ENCODE peak calls at places on chromosomes 5 and 9, in five cellular contexts. A, C, E, Q and X are unnamed samples. For H3K36me3, the result is how much of the 10 kb centered on the place peaks cover.

GRCh38 chr9:10785255-10785654 is 172.5 kb upstream of the PTPRD start:
- DNase-seq in A (no peak), C (no peak), E (no peak), Q (no peak), X (peak)

GRCh38 chr5:153456354-153456753 is 34.1 kb upstream of the GRIA1 start:
- DNase-seq in A (no peak), C (no peak), E (no peak), Q (no peak), X (peak)

GRCh38 chr5:111227805-111228204 is 3.6 kb downstream of the CAMK4 start:
- DNase-seq in A (no peak), C (peak), E (no peak), Q (peak), X (peak)

GRCh38 chr5:181280251-181280762 is 19.4 kb upstream of the TRIM52 start:
- DNase-seq in A (no peak), C (no peak), E (no peak), Q (no peak), X (no peak)

GRCh38 chr5:97400537-97400936 is 217.5 kb upstream of the RIOK2 start:
- DNase-seq in A (no peak), C (no peak), E (no peak), Q (no peak), X (peak)

GRCh38 chr9:76180541-76180940 is 213.7 kb downstream of the RFK start:
- DNase-seq in A (peak), C (peak), E (no peak), Q (no peak), X (peak)

GRCh38 chr9:93136011-93136440 is 2.0 kb upstream of the NINJ1 start:
- DNase-seq in A (peak), C (no peak), E (peak), Q (no peak), X (no peak)

GRCh38 chr5:133653602-133653995 is 41.3 kb upstream of the FSTL4 start:
- DNase-seq in A (no peak), C (no peak), E (no peak), Q (no peak), X (no peak)

GRCh38 chr5:158640581-158640980 is 459.1 kb downstream of the EBF1 start:
- DNase-seq in A (peak), C (peak), E (no peak), Q (no peak), X (peak)

GRCh38 chr9:110875275-110875674 is 163.0 kb downstream of the LPAR1 start:
- DNase-seq in A (no peak), C (no peak), E (peak), Q (no peak), X (no peak)

GRCh38 chr5:140569197-140569596 is 4.6 kb downstream of the SLC35A4 start:
- DNase-seq in A (no peak), C (no peak), E (peak), Q (no peak), X (no peak)

GRCh38 chr5:179780343-179780742 is 13.4 kb upstream of the LTC4S start:
- DNase-seq in A (no peak), C (no peak), E (peak), Q (no peak), X (no peak)

GRCh38 chr9:16112116-16112515 is 559.3 kb downstream of the CCDC171 start:
- DNase-seq in A (no peak), C (peak), E (no peak), Q (no peak), X (no peak)

GRCh38 chr9:73548201-73548600 is 396.5 kb downstream of the ANXA1 start:
- DNase-seq in A (no peak), C (no peak), E (no peak), Q (no peak), X (no peak)

GRCh38 chr9:79341561-79341960 is 230.2 kb upstream of the TLE4 start:
- DNase-seq in A (no peak), C (no peak), E (no peak), Q (no peak), X (no peak)

GRCh38 chr5:127919006-127919796 is 164.4 kb upstream of the SLC12A2 start:
- DNase-seq in A (no peak), C (no peak), E (no peak), Q (no peak), X (no peak)

GRCh38 chr5:140190868-140191209 is 15.9 kb downstream of the CYSTM1 start:
- DNase-seq in A (no peak), C (no peak), E (no peak), Q (no peak), X (no peak)

GRCh38 chr5:143083006-143083405 is 312.8 kb downstream of the ARHGAP26 start:
- DNase-seq in A (no peak), C (no peak), E (no peak), Q (no peak), X (peak)

GRCh38 chr5:175741556-175741955 is 83.7 kb downstream of the HRH2 start:
- DNase-seq in A (no peak), C (peak), E (no peak), Q (no peak), X (no peak)

GRCh38 chr5:135505973-135506372 is 29.8 kb downstream of the NEUROG1 start:
- DNase-seq in A (no peak), C (no peak), E (no peak), Q (no peak), X (peak)

GRCh38 chr5:81850494-81850893 is 99.6 kb upstream of the SSBP2 start:
- DNase-seq in A (no peak), C (no peak), E (no peak), Q (no peak), X (no peak)

GRCh38 chr9:109320338-109320733 is 523 bp downstream of the EPB41L4B start:
- DNase-seq in A (no peak), C (peak), E (no peak), Q (no peak), X (no peak)

GRCh38 chr5:113233606-113234005 is 201.2 kb downstream of the TSSK1B start:
- DNase-seq in A (no peak), C (no peak), E (no peak), Q (no peak), X (no peak)

GRCh38 chr5:74766348-74766886 is 500 bp downstream of the GFM2 start:
- DNase-seq in A (no peak), C (peak), E (no peak), Q (no peak), X (peak)

GRCh38 chr9:93082841-93083411 is 13.1 kb upstream of the CARD19 start:
- DNase-seq in A (no peak), C (peak), E (peak), Q (no peak), X (no peak)

GRCh38 chr5:1999794-2000193 is 117.1 kb upstream of the IRX4 start:
- DNase-seq in A (no peak), C (no peak), E (no peak), Q (no peak), X (no peak)

GRCh38 chr5:107464403-107464802 is 206.3 kb downstream of the EFNA5 start:
- DNase-seq in A (no peak), C (no peak), E (no peak), Q (no peak), X (no peak)

GRCh38 chr5:153551537-153552079 is 61.1 kb downstream of the GRIA1 start:
- DNase-seq in A (peak), C (peak), E (no peak), Q (peak), X (peak)

GRCh38 chr5:115602585-115603125 is 376 bp upstream of the TICAM2 start:
- DNase-seq in A (no peak), C (no peak), E (no peak), Q (no peak), X (peak)

GRCh38 chr9:115877852-115878450 is 275.6 kb upstream of the PAPPA start:
- DNase-seq in A (no peak), C (no peak), E (no peak), Q (no peak), X (no peak)

GRCh38 chr5:166722939-166723338 is 1568.5 kb upstream of the WWC1 start:
- DNase-seq in A (no peak), C (peak), E (no peak), Q (peak), X (peak)

GRCh38 chr9:77851862-77852602 is 179.6 kb downstream of the GNAQ start:
- DNase-seq in A (no peak), C (no peak), E (no peak), Q (no peak), X (no peak)

GRCh38 chr9:250039-250438 is 35.4 kb downstream of the DOCK8 start:
- DNase-seq in A (no peak), C (no peak), E (no peak), Q (no peak), X (no peak)

GRCh38 chr9:117232266-117232665 is 182.6 kb downstream of the ASTN2 start:
- DNase-seq in A (no peak), C (no peak), E (no peak), Q (no peak), X (no peak)

GRCh38 chr5:57036621-57037160 is 84.8 kb upstream of the MIER3 start:
- DNase-seq in A (no peak), C (no peak), E (no peak), Q (no peak), X (no peak)

GRCh38 chr9:18728642-18729041 is 254.7 kb downstream of the ADAMTSL1 start:
- DNase-seq in A (no peak), C (no peak), E (peak), Q (no peak), X (no peak)

GRCh38 chr9:18727904-18728303 is 254.0 kb downstream of the ADAMTSL1 start:
- DNase-seq in A (no peak), C (no peak), E (no peak), Q (no peak), X (no peak)

GRCh38 chr9:18726546-18726945 is 252.6 kb downstream of the ADAMTSL1 start:
- DNase-seq in A (no peak), C (peak), E (no peak), Q (no peak), X (no peak)

GRCh38 chr9:18730241-18730640 is 256.3 kb downstream of the ADAMTSL1 start:
- DNase-seq in A (no peak), C (no peak), E (no peak), Q (no peak), X (no peak)
- H3K36me3 ChIP-seq in A (under half), C (under half), E (under half), Q (under half), X (under half)

GRCh38 chr5:95241635-95242034 is 43.3 kb downstream of the MCTP1 start:
- DNase-seq in A (no peak), C (no peak), E (no peak), Q (no peak), X (no peak)

GRCh38 chr5:95238560-95239325 is 46.2 kb downstream of the MCTP1 start:
- DNase-seq in A (peak), C (no peak), E (no peak), Q (no peak), X (peak)

GRCh38 chr5:95241155-95241554 is 43.7 kb downstream of the MCTP1 start:
- DNase-seq in A (no peak), C (no peak), E (no peak), Q (no peak), X (no peak)

GRCh38 chr5:95235439-95235982 is 49.4 kb downstream of the MCTP1 start:
- DNase-seq in A (no peak), C (no peak), E (no peak), Q (no peak), X (no peak)

DNA sequence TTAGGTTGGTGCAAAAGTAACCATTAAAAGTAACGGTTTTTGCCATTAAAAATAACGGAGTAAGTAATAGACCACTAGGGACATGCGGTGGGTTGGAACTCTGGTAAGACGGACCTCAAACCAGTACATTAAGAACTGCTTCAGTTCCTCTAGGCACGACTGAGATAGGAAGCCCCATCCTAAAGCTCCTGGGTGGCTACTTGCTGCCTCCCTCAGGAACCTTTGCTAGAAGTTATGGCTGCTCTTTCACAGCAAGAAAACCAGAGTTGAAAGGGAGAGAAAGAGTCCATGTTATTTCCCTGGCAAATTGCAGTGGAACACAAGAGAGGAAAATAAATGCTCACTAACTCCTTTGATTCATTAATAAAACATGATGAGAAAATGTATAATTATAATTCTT is 47.6 kb downstream of the MCTP1 start:
- DNase-seq in A (no peak), C (no peak), E (no peak), Q (no peak), X (no peak)
- H3K36me3 ChIP-seq in A (under half), C (under half), E (under half), Q (under half), X (under half)

GRCh38 chr5:66238435-66238834 is 94.3 kb downstream of the SREK1 start:
- DNase-seq in A (no peak), C (no peak), E (no peak), Q (no peak), X (no peak)
- H3K36me3 ChIP-seq in A (under half), C (under half), E (under half), Q (under half), X (under half)

GRCh38 chr9:121319394-121319780 is 50.7 kb downstream of the STOM start:
- DNase-seq in A (no peak), C (no peak), E (peak), Q (no peak), X (no peak)

GRCh38 chr9:121316852-121317373 is 49.0 kb downstream of the GSN start:
- DNase-seq in A (no peak), C (no peak), E (no peak), Q (no peak), X (no peak)

GRCh38 chr9:121316378-121316777 is 48.4 kb downstream of the GSN start:
- DNase-seq in A (no peak), C (no peak), E (no peak), Q (no peak), X (no peak)

GRCh38 chr9:121318631-121319393 is 50.9 kb downstream of the GSN start:
- DNase-seq in A (no peak), C (no peak), E (peak), Q (no peak), X (no peak)

DNA sequence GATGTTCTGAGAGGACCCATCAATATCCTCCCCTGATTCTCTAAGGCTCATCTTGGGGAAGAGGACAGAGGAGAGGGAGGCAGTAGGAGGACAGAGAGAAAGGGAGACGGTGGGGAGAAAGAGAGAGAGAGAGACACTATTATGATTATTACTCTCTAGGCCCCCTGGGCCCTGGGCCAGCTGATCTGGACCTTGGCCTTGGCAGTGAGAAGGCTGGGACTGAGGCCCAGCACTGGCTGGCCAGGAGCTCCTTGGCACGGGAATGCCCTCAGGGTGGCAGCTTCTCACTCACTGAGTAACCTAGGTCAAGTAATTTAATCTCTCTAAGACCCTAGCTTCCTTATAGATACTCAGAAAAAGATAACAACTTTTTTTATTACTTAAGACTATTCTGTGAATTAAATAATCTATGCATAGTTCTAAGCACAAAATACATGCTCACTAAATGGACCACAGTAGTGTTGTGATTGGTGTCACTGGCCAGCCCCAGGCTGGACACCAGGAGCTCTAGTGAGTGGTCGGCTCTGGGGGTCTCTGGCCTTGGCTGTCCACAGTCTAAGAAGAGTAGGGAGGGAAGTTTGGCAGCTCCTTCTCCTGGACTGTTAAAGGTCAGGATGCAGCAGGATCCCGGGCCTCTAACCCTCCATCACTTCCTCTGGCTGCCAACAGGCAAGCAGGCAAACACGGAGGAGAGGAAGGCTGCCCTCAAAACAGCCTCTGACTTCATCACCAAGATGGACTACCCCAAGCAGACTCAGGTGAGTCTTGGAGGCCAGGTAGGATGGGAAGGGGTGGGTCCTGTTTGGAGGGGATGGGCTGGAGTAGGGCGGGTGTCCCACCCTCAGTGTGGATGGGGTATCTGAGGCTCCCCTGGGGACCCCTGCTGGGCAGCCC is 50.0 kb downstream of the GSN start:
- DNase-seq in A (no peak), C (no peak), E (no peak), Q (no peak), X (no peak)
- H3K36me3 ChIP-seq in A (under half), C (under half), E (half or more), Q (under half), X (under half)

DNA sequence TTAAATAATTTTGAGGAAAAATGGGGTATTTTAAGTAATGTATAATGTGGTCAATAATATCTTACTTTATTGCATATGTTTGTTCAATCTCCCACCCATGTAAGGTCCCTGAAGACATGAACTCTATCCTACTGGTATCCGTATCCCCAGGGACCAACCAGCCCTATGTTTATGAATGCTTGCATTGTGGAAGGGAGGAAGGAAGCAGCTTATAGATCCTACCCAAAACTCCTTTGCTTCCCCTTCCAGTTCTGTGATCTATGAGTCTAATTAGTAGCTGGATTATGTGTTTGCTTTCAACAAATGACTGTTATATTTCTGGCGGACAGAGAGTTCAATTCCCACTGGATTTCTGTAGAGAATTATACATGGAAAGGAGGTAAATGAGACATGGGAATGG is 45.6 kb downstream of the CNTRL start:
- DNase-seq in A (no peak), C (no peak), E (no peak), Q (no peak), X (no peak)
- H3K36me3 ChIP-seq in A (under half), C (under half), E (under half), Q (under half), X (under half)

DNA sequence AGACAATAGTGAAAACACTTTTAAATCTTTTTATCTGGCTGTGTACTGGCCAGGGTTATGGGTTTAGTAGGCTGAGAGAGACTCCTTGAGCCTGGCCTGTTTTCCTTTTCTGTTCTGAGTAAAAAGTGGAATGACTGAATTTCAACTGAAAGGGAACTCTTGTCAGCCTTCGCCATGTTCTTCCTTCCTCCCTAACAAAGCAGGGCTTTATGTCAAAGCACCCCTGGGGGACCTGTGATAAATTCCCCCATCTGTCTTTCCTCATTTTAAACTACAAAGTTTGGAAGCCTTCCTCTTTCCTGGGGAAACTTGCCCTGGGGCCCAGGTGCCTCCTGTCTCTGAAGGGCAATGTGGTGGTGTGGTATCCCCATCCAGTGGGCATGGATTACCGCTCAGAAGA is 29.7 kb downstream of the LARP1 start:
- DNase-seq in A (no peak), C (no peak), E (no peak), Q (no peak), X (no peak)
- H3K36me3 ChIP-seq in A (under half), C (under half), E (under half), Q (under half), X (under half)

GRCh38 chr5:65769539-65769938 is 47.5 kb downstream of the NLN start:
- DNase-seq in A (peak), C (no peak), E (no peak), Q (peak), X (peak)

GRCh38 chr5:65767565-65767964 is 45.6 kb downstream of the NLN start:
- DNase-seq in A (no peak), C (no peak), E (no peak), Q (no peak), X (no peak)

GRCh38 chr5:65774346-65774745 is 52.3 kb downstream of the NLN start:
- DNase-seq in A (peak), C (peak), E (no peak), Q (peak), X (peak)

GRCh38 chr5:65768723-65769122 is 46.7 kb downstream of the NLN start:
- DNase-seq in A (no peak), C (no peak), E (no peak), Q (no peak), X (no peak)

GRCh38 chr5:65771266-65771665 is 49.3 kb downstream of the NLN start:
- DNase-seq in A (no peak), C (no peak), E (no peak), Q (no peak), X (no peak)
- H3K36me3 ChIP-seq in A (under half), C (under half), E (under half), Q (under half), X (under half)

GRCh38 chr5:132444841-132445639 is 45.5 kb downstream of the IRF1 start:
- DNase-seq in A (no peak), C (no peak), E (no peak), Q (no peak), X (peak)

GRCh38 chr5:132446621-132447020 is 44.0 kb downstream of the IRF1 start:
- DNase-seq in A (no peak), C (no peak), E (peak), Q (no peak), X (no peak)

GRCh38 chr5:132445930-132446329 is 44.6 kb downstream of the IRF1 start:
- DNase-seq in A (no peak), C (no peak), E (no peak), Q (no peak), X (peak)

GRCh38 chr5:132445640-132445923 is 45.0 kb downstream of the IRF1 start:
- DNase-seq in A (no peak), C (no peak), E (no peak), Q (no peak), X (no peak)

DNA sequence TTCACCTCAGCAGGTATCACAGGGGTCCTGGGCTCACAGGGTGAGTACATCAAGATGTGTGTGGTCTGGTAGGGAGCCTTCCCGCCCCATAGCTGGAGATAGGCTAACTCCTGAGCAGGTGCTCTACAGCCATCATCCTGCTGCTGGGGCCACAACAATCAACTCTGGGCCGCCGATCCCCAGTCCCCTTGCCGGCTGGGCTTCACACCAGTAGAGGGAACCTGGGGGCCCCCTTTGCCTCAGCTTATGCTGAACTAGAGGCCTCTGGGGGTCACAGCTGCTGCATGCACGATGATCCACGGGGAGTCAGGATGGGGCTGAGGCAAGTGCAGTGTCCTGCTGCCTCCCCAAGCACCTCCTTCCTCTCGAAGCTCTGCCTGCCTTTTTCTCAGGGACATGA is 46.5 kb downstream of the IRF1 start:
- DNase-seq in A (no peak), C (no peak), E (no peak), Q (no peak), X (no peak)
- H3K36me3 ChIP-seq in A (under half), C (under half), E (under half), Q (under half), X (under half)